ENCODE peak calls at places on chromosomes 13 and 19, in five cellular contexts. V, Y, Z, I and C are unnamed samples.

GRCh38 chr13:32585625-32586021 is 629 bp upstream of the PDS5B start:
- DNase-seq in Y (no peak), V (peak; percentile 62), I (no peak), Z (no peak), C (peak; percentile 1)

GRCh38 chr19:44684892-44685847 is 13.8 kb upstream of the CEACAM16 start:
- DNase-seq in I (peak; percentile 38), Y (no peak), Z (no peak), V (peak; percentile 89), C (no peak)

GRCh38 chr13:64538711-64539110 is 2691.4 kb downstream of the PCDH9 start:
- DNase-seq in I (no peak), Y (no peak), Z (no peak), V (no peak), C (no peak)

GRCh38 chr13:98075048-98075447 is 67.8 kb upstream of the FARP1 start:
- DNase-seq in Z (no peak), Y (no peak), V (no peak), I (no peak), C (no peak)

GRCh38 chr19:55087542-55087935 is 11.9 kb downstream of the EPS8L1 start:
- DNase-seq in I (no peak), V (peak; percentile 26), Y (no peak), Z (no peak), C (no peak)

GRCh38 chr19:5036733-5037681 is 68.1 kb downstream of the KDM4B start:
- DNase-seq in Z (no peak), V (peak; percentile 61), Y (peak; percentile 55), I (no peak), C (no peak)

GRCh38 chr19:1211494-1212234 is 6.1 kb downstream of the STK11 start:
- DNase-seq in Z (no peak), V (no peak), I (no peak), Y (no peak), C (no peak)

GRCh38 chr13:74443623-74444022 is 309.4 kb upstream of the KLF12 start:
- DNase-seq in I (no peak), V (peak; percentile 84), Z (no peak), Y (no peak), C (no peak)

GRCh38 chr19:18122424-18122823 is 24.8 kb downstream of the MAST3 start:
- DNase-seq in V (no peak), Z (no peak), Y (no peak), I (no peak), C (no peak)

GRCh38 chr19:13195678-13196077 is 45.5 kb downstream of the IER2 start:
- DNase-seq in Y (no peak), V (no peak), Z (peak; percentile 30), I (no peak), C (peak; percentile 66)

GRCh38 chr19:3503036-3503572 is 2.6 kb upstream of the DOHH start:
- DNase-seq in I (no peak), V (no peak), Y (no peak), Z (no peak), C (no peak)

GRCh38 chr13:30042272-30042671 is 191.9 kb upstream of the UBL3 start:
- DNase-seq in I (no peak), Z (no peak), V (no peak), Y (no peak), C (no peak)

GRCh38 chr13:51435002-51435578 is 17.7 kb downstream of the INTS6 start:
- DNase-seq in V (peak; percentile 20), I (no peak), Y (no peak), Z (no peak), C (peak; percentile 29)

GRCh38 chr19:18588611-18589379 is at the start of gene REX1BD:
- DNase-seq in I (peak; percentile 57), V (peak; percentile 76), Z (peak; percentile 87), Y (peak; percentile 78), C (peak; percentile 88)

GRCh38 chr13:75418997-75419396 is 63.0 kb downstream of the TBC1D4 start:
- DNase-seq in V (peak; percentile 51), Z (no peak), I (no peak), Y (no peak), C (no peak)

GRCh38 chr19:5436101-5436947 is 18.9 kb upstream of the ZNRF4 start:
- DNase-seq in Z (no peak), I (no peak), Y (peak; percentile 15), V (peak; percentile 78), C (no peak)

GRCh38 chr13:39618546-39618945 is 15.6 kb upstream of the LHFPL6 start:
- DNase-seq in Z (no peak), I (no peak), Y (no peak), V (no peak), C (no peak)

GRCh38 chr13:78806457-78806856 is 147.5 kb upstream of the OBI1 start:
- DNase-seq in V (no peak), I (no peak), Y (no peak), Z (no peak), C (no peak)

GRCh38 chr19:58183822-58184215 is 958 bp downstream of the ZNF274 start:
- DNase-seq in I (no peak), Y (no peak), Z (no peak), V (no peak), C (no peak)

GRCh38 chr19:35268546-35269424 is at the start of gene USF2:
- DNase-seq in Y (peak; percentile 76), I (no peak), Z (peak; percentile 57), V (peak; percentile 65), C (peak; percentile 56)

GRCh38 chr13:24692541-24692940 is 12.3 kb downstream of the ATP12A start:
- DNase-seq in I (no peak), V (peak; percentile 65), Y (no peak), Z (no peak), C (no peak)

GRCh38 chr13:112767506-112768471 is 78.0 kb downstream of the ATP11A start:
- DNase-seq in Z (peak; percentile 13), Y (no peak), I (no peak), V (no peak), C (peak; percentile 40)

GRCh38 chr13:31199849-31200635 is at the start of gene B3GLCT:
- DNase-seq in V (peak; percentile 76), Z (peak; percentile 74), I (no peak), Y (peak; percentile 81), C (peak; percentile 89)

GRCh38 chr13:98333481-98333880 is 156.4 kb upstream of the RNF113B start:
- DNase-seq in Y (no peak), I (no peak), Z (no peak), V (no peak), C (no peak)

GRCh38 chr19:7421941-7422744 is 66.7 kb downstream of the PEX11G start:
- DNase-seq in V (no peak), I (no peak), Z (no peak), Y (no peak), C (no peak)